ENCODE peak calls at places on chromosome 9, in nine cellular contexts. Q is H9; D is tibial nerve; H is GM20000; J is CD8-positive, alpha-beta T cell; R is neural crest cell; P is Calu3; V is natural killer cell; K is tibial artery. I is an unnamed sample.
A peak's percentile ranks its signal among the peaks of the same experiment; 100 is the strongest.

GRCh38 chr9:107024193-107024592 is 161.2 kb downstream of the ZNF462 start:
- DNase-seq in Q (no peak), D (no peak), H (no peak), J (no peak), R (no peak), P (no peak), V (no peak), K (no peak), I (no peak)

GRCh38 chr9:89438194-89438593 is 59.7 kb downstream of the SEMA4D start:
- DNase-seq in Q (no peak), D (no peak), H (no peak), J (no peak), R (no peak), P (no peak), V (no peak), K (no peak), I (no peak)

GRCh38 chr9:135239100-135239768 is 151.8 kb downstream of the OLFM1 start:
- DNase-seq in Q (no peak), D (no peak), H (no peak), J (no peak), R (no peak), P (no peak), V (no peak), K (no peak), I (no peak)

GRCh38 chr9:116432051-116432450 is 255.1 kb upstream of the TRIM32 start:
- DNase-seq in Q (no peak), D (no peak), H (no peak), J (no peak), R (no peak), P (no peak), V (no peak), K (no peak), I (no peak)

GRCh38 chr9:16413509-16414016 is 456.9 kb downstream of the BNC2 start:
- DNase-seq in Q (no peak), D (no peak), H (no peak), J (no peak), R (no peak), P (no peak), V (no peak), K (no peak), I (no peak)

GRCh38 chr9:85118990-85119755 is 449.6 kb downstream of the NTRK2 start:
- DNase-seq in Q (no peak), D (no peak), H (no peak), J (no peak), R (no peak), P (no peak), V (no peak), K (no peak), I (no peak)

GRCh38 chr9:92911496-92912475 is 33.9 kb upstream of the ZNF484 start:
- DNase-seq in Q (no peak), D (no peak), H (no peak), J (no peak), R (no peak), P (no peak), V (no peak), K (no peak), I (no peak)

GRCh38 chr9:14827805-14828204 is 82.4 kb downstream of the FREM1 start:
- DNase-seq in Q (no peak), D (no peak), H (no peak), J (no peak), R (no peak), P (no peak), V (no peak), K (no peak), I (no peak)

GRCh38 chr9:74373348-74373747 is 123.8 kb upstream of the RORB start:
- DNase-seq in Q (no peak), D (no peak), H (no peak), J (no peak), R (no peak), P (no peak), V (no peak), K (no peak), I (no peak)

GRCh38 chr9:127968046-127968445 is 12.7 kb downstream of the EEIG1 start:
- DNase-seq in Q (no peak), D (no peak), H (no peak), J (peak; percentile 48), R (no peak), P (peak; percentile 78), V (no peak), K (no peak), I (no peak)

GRCh38 chr9:128393971-128394370 is 22.8 kb downstream of the URM1 start:
- DNase-seq in Q (no peak), D (no peak), H (no peak), J (no peak), R (no peak), P (no peak), V (no peak), K (no peak), I (no peak)

GRCh38 chr9:88710449-88710848 is 175.5 kb downstream of the NXNL2 start:
- DNase-seq in Q (no peak), D (no peak), H (no peak), J (no peak), R (no peak), P (no peak), V (no peak), K (no peak), I (no peak)

GRCh38 chr9:108835831-108836230 is 20.0 kb downstream of the ACTL7B start:
- DNase-seq in Q (no peak), D (no peak), H (no peak), J (no peak), R (no peak), P (no peak), V (no peak), K (no peak), I (no peak)

DNA sequence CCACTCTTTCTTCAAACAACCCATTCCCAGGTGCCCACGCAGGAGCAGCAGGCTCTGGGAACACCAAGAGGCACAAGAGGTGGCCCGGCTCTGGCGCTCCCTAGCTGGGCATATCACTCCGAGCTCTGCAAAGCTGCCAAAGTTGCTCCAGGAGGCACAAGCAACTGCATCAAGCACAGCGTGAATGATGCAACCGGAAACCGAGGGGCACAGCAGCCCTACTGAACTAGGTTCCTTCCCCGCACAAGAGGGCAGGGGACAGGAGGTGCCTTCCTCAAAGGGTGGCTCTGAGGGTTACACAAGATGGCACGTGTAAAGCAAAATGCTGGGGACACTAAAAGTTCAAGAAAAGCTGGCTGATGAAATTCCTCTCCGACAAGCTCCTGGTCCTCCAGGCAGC is 23.0 kb downstream of the PSMB7 start:
- DNase-seq in Q (no peak), D (no peak), H (no peak), J (no peak), R (no peak), P (no peak), V (no peak), K (peak; percentile 66), I (no peak)
- TF ChIP-seq CTCF in Q (no peak), D (no peak), H (no peak), J (no peak), R (no peak), P (no peak), V (no peak), K (no peak), I (no peak)

DNA sequence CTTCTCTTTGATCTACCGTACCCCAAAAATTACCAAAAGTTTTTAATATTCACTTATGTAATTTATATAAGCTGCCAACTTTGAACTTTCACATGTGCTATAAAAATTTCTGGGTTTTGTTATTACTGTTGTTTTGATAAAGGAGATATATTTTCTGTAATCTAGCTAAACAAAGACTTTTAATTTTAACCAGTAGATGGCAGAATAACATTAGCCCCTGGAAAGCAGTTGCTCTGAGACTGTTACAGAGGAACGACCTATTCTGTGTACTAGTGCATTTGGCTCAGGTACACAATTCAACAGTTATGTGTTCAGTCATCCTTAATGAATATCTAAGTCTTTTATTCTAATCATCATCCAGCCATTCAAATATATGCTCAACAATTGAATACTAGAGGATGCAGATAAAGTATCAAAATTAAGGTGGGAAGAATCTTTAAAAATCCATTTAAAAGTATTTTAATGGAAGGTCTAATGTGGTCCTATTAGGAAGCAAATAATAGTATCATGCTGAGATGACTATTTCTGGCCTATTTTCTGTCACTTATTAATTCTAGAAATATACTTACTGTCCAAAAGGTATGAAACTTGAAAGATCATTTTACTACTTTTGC is 8.6 kb downstream of the KLHL9 start:
- DNase-seq in Q (no peak), D (no peak), H (peak; percentile 55), J (no peak), R (no peak), P (no peak), V (no peak), K (no peak), I (no peak)
- TF ChIP-seq CTCF in Q (peak; percentile 84), D (peak; percentile 50), H (peak; percentile 5), J (peak; percentile 87), R (peak; percentile 84), P (no peak), V (peak; percentile 82), K (peak; percentile 60), I (peak; percentile 83)

GRCh38 chr9:129584136-129584535 is 36.8 kb downstream of the C9orf50 start:
- DNase-seq in Q (peak; percentile 83), D (no peak), H (peak; percentile 77), J (peak; percentile 63), R (peak; percentile 57), P (peak; percentile 61), V (no peak), K (peak; percentile 77), I (no peak)
- TF ChIP-seq CTCF in Q (peak; percentile 21), D (no peak), H (no peak), J (no peak), R (no peak), P (no peak), V (no peak), K (no peak), I (no peak)

GRCh38 chr9:124675261-124676158 is 95.6 kb downstream of the NR6A1 start:
- DNase-seq in Q (no peak), D (no peak), H (no peak), J (no peak), R (no peak), P (no peak), V (no peak), K (no peak), I (no peak)
- TF ChIP-seq CTCF in Q (no peak), D (no peak), H (no peak), J (no peak), R (peak; percentile 13), P (no peak), V (no peak), K (peak; percentile 13), I (no peak)

GRCh38 chr9:133342570-133342969 is 5.4 kb downstream of the MED22 start:
- DNase-seq in Q (peak; percentile 64), D (no peak), H (no peak), J (no peak), R (no peak), P (peak; percentile 22), V (no peak), K (no peak), I (no peak)
- TF ChIP-seq CTCF in Q (no peak), D (no peak), H (no peak), J (no peak), R (peak; percentile 1), P (peak; percentile 22), V (no peak), K (no peak), I (no peak)

GRCh38 chr9:126705767-126706697 is 92.3 kb downstream of the LMX1B start:
- DNase-seq in Q (peak; percentile 81), D (peak; percentile 40), H (peak; percentile 75), J (peak; percentile 77), R (peak; percentile 52), P (peak; percentile 79), V (peak; percentile 72), K (peak; percentile 69), I (no peak)
- TF ChIP-seq CTCF in Q (peak; percentile 82), D (no peak), H (peak; percentile 51), J (peak; percentile 61), R (peak; percentile 68), P (peak; percentile 51), V (peak; percentile 75), K (no peak), I (peak; percentile 52)

GRCh38 chr9:99825158-99826046 is 3.7 kb downstream of the NR4A3 start:
- DNase-seq in Q (peak; percentile 53), D (no peak), H (no peak), J (no peak), R (peak; percentile 32), P (no peak), V (no peak), K (no peak), I (no peak)
- TF ChIP-seq CTCF in Q (no peak), D (no peak), H (no peak), J (no peak), R (no peak), P (no peak), V (no peak), K (no peak), I (peak; percentile 7)